ENCODE peak calls at places on chromosomes 2 and 18, in ten cellular contexts. N, K, R, J, P, Z, M, Y, E and A are unnamed samples.

GRCh38 chr2:9169310-9170107 is 37.1 kb upstream of the ASAP2 start:
- DNase-seq in N (no peak), K (no peak), R (no peak), J (no peak), P (no peak), Z (no peak), M (no peak), Y (no peak), E (no peak), A (no peak)

GRCh38 chr2:178271629-178272333 is 77.5 kb downstream of the OSBPL6 start:
- DNase-seq in N (no peak), K (peak; percentile 17), R (no peak), J (no peak), P (no peak), Z (peak; percentile 26), M (peak; percentile 74), Y (no peak), E (no peak), A (peak; percentile 95)

GRCh38 chr18:48800877-48801727 is 149.7 kb downstream of the SMAD7 start:
- DNase-seq in N (peak; percentile 20), K (no peak), R (no peak), J (no peak), P (no peak), Z (peak; percentile 8), M (no peak), Y (no peak), E (no peak), A (no peak)

GRCh38 chr2:11234309-11234708 is 79.0 kb downstream of the SLC66A3 start:
- DNase-seq in N (no peak), K (no peak), R (no peak), J (no peak), P (no peak), Z (no peak), M (no peak), Y (no peak), E (peak; percentile 69), A (no peak)

GRCh38 chr18:13890962-13891361 is 24.4 kb downstream of the MC2R start:
- DNase-seq in N (no peak), K (no peak), R (no peak), J (no peak), P (no peak), Z (no peak), M (no peak), Y (no peak), E (no peak), A (no peak)

GRCh38 chr2:85806358-85807118 is 52.7 kb downstream of the ATOH8 start:
- DNase-seq in N (no peak), K (no peak), R (no peak), J (no peak), P (peak; percentile 87), Z (no peak), M (no peak), Y (no peak), E (no peak), A (no peak)

GRCh38 chr18:32771169-32771751 is 1.6 kb downstream of the KLHL14 start:
- DNase-seq in N (no peak), K (peak; percentile 47), R (no peak), J (no peak), P (peak; percentile 25), Z (no peak), M (no peak), Y (peak; percentile 67), E (peak; percentile 75), A (no peak)

GRCh38 chr2:20167356-20167755 is 57.6 kb downstream of the SDC1 start:
- DNase-seq in N (no peak), K (no peak), R (no peak), J (no peak), P (no peak), Z (no peak), M (no peak), Y (no peak), E (no peak), A (no peak)

GRCh38 chr2:44245068-44245861 is 30.0 kb upstream of the SLC3A1 start:
- DNase-seq in N (no peak), K (no peak), R (no peak), J (no peak), P (no peak), Z (no peak), M (no peak), Y (no peak), E (no peak), A (no peak)

GRCh38 chr18:27735117-27735516 is 441.8 kb downstream of the CDH2 start:
- DNase-seq in N (no peak), K (no peak), R (no peak), J (no peak), P (no peak), Z (no peak), M (no peak), Y (no peak), E (no peak), A (no peak)
- H3K27ac ChIP-seq in N (no peak overlapping the region), K (no peak overlapping the region), R (no peak overlapping the region), J (no peak overlapping the region), P (no peak overlapping the region), Z (no peak overlapping the region), M (no peak overlapping the region), Y (no peak overlapping the region), E (no peak overlapping the region), A (no peak overlapping the region)

DNA sequence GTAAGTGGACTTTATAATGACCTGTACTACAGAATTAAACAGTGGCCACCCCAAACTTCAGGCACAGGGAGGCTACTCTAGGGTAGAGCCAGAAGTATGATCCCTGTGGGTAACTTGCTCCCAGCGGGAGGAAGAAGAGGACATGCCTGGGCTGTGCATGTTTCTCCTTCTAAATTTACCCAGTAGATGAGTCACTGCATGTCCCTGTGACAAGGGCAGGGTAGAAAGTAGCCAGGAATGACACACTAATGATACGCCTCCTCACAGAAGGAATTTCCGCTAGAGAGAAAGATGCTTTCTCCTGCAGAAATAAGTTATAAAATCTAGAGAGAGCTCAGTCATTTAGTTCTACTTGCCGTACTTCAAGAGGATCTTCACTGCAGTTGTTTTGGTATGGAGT is 7.5 kb downstream of the ACYP2 start:
- DNase-seq in N (no peak), K (no peak), R (peak; percentile 67), J (no peak), P (peak; percentile 79), Z (no peak), M (no peak), Y (no peak), E (no peak), A (no peak)
- H3K27ac ChIP-seq in N (no peak overlapping the region), K (no peak overlapping the region), R (peak overlapping the region; percentile 55), J (no peak overlapping the region), P (peak overlapping the region; percentile 69), Z (no peak overlapping the region), M (peak overlapping the region; percentile 57), Y (no peak overlapping the region), E (no peak overlapping the region), A (peak overlapping the region; percentile 97)

DNA sequence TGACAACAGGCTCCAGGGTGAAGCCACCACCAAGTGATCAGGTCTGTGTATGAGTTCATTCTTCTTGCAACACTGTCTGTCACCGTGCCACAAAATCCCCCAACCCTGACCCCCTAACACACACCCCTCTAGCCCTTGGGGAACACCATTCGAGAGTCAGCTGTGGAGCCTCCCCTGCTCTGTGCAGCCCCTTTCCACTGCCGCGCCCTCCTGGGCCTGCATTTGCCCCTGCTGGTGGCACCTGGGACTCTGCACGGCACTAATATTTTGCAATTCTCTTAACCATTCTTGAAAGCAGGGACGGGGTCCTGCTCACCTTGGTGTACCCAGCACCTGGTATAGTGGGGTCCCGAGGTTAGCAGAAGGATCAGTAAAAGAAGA is 124.0 kb downstream of the HDAC4 start:
- DNase-seq in N (no peak), K (no peak), R (no peak), J (no peak), P (no peak), Z (no peak), M (no peak), Y (no peak), E (no peak), A (peak; percentile 33)
- H3K27ac ChIP-seq in N (no peak overlapping the region), K (no peak overlapping the region), R (no peak overlapping the region), J (peak overlapping the region; percentile 61), P (no peak overlapping the region), Z (peak overlapping the region; percentile 71), M (peak overlapping the region; percentile 91), Y (no peak overlapping the region), E (no peak overlapping the region), A (no peak overlapping the region)

DNA sequence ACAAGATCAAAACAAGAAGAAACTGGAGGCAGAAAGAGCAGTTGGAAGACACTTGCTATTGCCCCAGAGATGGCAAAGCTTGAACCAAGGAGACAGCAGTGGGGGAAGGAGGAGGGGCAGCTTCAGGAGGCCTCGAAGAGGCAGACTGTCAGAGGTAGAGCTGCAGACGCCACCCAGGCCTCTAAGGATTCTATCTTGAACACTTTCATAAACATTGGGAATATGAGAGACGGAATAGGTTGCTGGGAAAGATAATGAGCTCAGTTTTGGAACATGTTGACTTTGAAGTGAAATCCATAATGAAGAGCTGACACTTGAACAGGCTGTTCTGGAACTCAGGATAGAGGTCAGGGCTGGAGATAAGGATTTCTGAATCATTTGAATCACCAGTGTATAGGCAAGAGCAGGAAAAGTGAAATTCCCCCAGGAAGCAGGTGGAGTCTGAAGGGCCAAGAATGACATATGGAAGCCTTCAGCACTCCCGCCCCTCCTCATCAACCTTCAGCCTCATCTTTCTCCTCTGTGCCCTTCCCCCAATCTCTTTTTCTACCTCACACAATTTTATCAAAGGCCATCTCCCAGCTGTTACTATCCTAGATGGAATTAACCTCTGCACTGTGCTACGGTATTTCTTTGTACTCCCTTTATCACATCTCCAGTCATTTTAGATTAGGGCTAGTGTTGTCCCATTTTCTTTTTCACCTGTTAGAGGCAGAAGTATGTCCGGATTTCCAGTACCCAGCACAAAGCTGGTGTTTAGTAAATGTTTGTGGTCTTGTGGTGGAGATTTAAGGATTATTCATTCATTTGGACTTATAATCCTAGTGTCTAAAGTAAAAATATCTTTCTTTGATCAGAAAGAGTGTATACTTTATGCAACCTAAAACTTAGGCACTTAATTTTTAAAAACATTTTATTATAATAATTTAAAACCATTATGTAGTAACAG is 47.5 kb upstream of the RTN4 start:
- DNase-seq in N (no peak), K (no peak), R (peak; percentile 60), J (peak; percentile 59), P (no peak), Z (no peak), M (no peak), Y (no peak), E (no peak), A (no peak)
- H3K27ac ChIP-seq in N (peak overlapping the region; percentile 57), K (no peak overlapping the region), R (peak overlapping the region; percentile 80), J (peak overlapping the region; percentile 31), P (no peak overlapping the region), Z (peak overlapping the region; percentile 65), M (peak overlapping the region; percentile 69), Y (no peak overlapping the region), E (no peak overlapping the region), A (peak overlapping the region; percentile 93)

DNA sequence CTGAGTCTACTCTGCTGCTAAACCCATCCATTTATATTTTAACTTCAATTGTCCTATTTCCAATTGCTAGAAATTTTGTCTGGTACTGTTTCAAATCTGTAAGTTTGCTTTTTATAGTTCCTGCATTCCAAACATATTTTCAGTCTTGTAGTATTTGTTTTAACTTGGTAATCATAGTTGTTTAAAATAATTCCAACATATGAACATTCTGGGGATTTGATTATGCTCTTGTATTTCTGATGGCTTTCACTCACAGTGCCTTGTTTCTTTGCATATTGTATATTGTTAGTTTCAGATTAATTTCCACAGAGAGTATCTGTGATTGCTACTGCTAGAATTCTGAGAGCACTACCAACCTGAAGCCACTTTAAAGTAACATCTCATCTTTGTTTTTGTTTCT is 202.4 kb downstream of the ETAA1 start:
- DNase-seq in N (no peak), K (no peak), R (no peak), J (no peak), P (no peak), Z (no peak), M (no peak), Y (no peak), E (no peak), A (no peak)
- H3K27ac ChIP-seq in N (no peak overlapping the region), K (no peak overlapping the region), R (no peak overlapping the region), J (no peak overlapping the region), P (no peak overlapping the region), Z (no peak overlapping the region), M (no peak overlapping the region), Y (no peak overlapping the region), E (no peak overlapping the region), A (no peak overlapping the region)

GRCh38 chr2:169853041-169853668 is 25.9 kb downstream of the UBR3 start:
- DNase-seq in N (no peak), K (no peak), R (no peak), J (no peak), P (no peak), Z (no peak), M (no peak), Y (no peak), E (peak; percentile 32), A (no peak)
- H3K27ac ChIP-seq in N (no peak overlapping the region), K (no peak overlapping the region), R (no peak overlapping the region), J (no peak overlapping the region), P (no peak overlapping the region), Z (no peak overlapping the region), M (no peak overlapping the region), Y (no peak overlapping the region), E (no peak overlapping the region), A (peak overlapping the region; percentile 19)